ENCODE peak calls at places on chromosomes 1 and 21, in ten cellular contexts. One of them, this sample, is unnamed. For H3K27me3, the result is how much of the 10 kb centered on the place peaks cover.

GRCh38 chr1:172914517-172915144 is 136.1 kb downstream of the TNFSF18 start:
- DNase-seq in H7: no peak
- DNase-seq in GM12878: no peak
- DNase-seq in BE2C: no peak
- DNase-seq in endodermal cell: no peak
- DNase-seq in mammary epithelial cell: no peak
- DNase-seq in tibial nerve: no peak
- DNase-seq in bronchial epithelial cell: no peak
- DNase-seq in BJ: peak
- DNase-seq in aorta: no peak
- DNase-seq in this sample: no peak

GRCh38 chr1:153677718-153678518 is 570 bp upstream of the NPR1 start:
- DNase-seq in H7: peak
- DNase-seq in GM12878: no peak
- DNase-seq in BE2C: peak
- DNase-seq in endodermal cell: peak
- DNase-seq in mammary epithelial cell: peak
- DNase-seq in tibial nerve: peak
- DNase-seq in bronchial epithelial cell: peak
- DNase-seq in BJ: no peak
- DNase-seq in aorta: peak
- DNase-seq in this sample: peak

GRCh38 chr1:60974524-60974923 is 107.8 kb upstream of the NFIA start:
- DNase-seq in H7: peak
- DNase-seq in GM12878: no peak
- DNase-seq in BE2C: no peak
- DNase-seq in endodermal cell: no peak
- DNase-seq in mammary epithelial cell: no peak
- DNase-seq in tibial nerve: no peak
- DNase-seq in bronchial epithelial cell: no peak
- DNase-seq in BJ: no peak
- DNase-seq in aorta: no peak
- DNase-seq in this sample: no peak

GRCh38 chr1:44237721-44238457 is 24.6 kb downstream of the DMAP1 start:
- DNase-seq in H7: peak
- DNase-seq in GM12878: no peak
- DNase-seq in BE2C: peak
- DNase-seq in endodermal cell: peak
- DNase-seq in mammary epithelial cell: no peak
- DNase-seq in tibial nerve: no peak
- DNase-seq in bronchial epithelial cell: no peak
- DNase-seq in BJ: peak
- DNase-seq in aorta: peak
- DNase-seq in this sample: no peak

GRCh38 chr21:32525282-32525681 is 60.0 kb downstream of the TCP10L start:
- DNase-seq in H7: peak
- DNase-seq in GM12878: no peak
- DNase-seq in BE2C: no peak
- DNase-seq in endodermal cell: peak
- DNase-seq in mammary epithelial cell: no peak
- DNase-seq in tibial nerve: no peak
- DNase-seq in bronchial epithelial cell: no peak
- DNase-seq in BJ: no peak
- DNase-seq in aorta: no peak
- DNase-seq in this sample: no peak

GRCh38 chr1:17904290-17904689 is 149.2 kb downstream of the ACTL8 start:
- DNase-seq in H7: no peak
- DNase-seq in GM12878: no peak
- DNase-seq in BE2C: no peak
- DNase-seq in endodermal cell: peak
- DNase-seq in mammary epithelial cell: no peak
- DNase-seq in tibial nerve: no peak
- DNase-seq in bronchial epithelial cell: no peak
- DNase-seq in BJ: no peak
- DNase-seq in aorta: no peak
- DNase-seq in this sample: no peak

GRCh38 chr1:215539803-215540575 is 27.1 kb upstream of the KCTD3 start:
- DNase-seq in H7: no peak
- DNase-seq in GM12878: no peak
- DNase-seq in BE2C: peak
- DNase-seq in endodermal cell: no peak
- DNase-seq in mammary epithelial cell: no peak
- DNase-seq in tibial nerve: peak
- DNase-seq in bronchial epithelial cell: no peak
- DNase-seq in BJ: no peak
- DNase-seq in aorta: no peak
- DNase-seq in this sample: peak

GRCh38 chr1:203219171-203219570 is 10.3 kb downstream of the CHIT1 start:
- DNase-seq in H7: no peak
- DNase-seq in GM12878: no peak
- DNase-seq in BE2C: no peak
- DNase-seq in endodermal cell: peak
- DNase-seq in mammary epithelial cell: no peak
- DNase-seq in tibial nerve: no peak
- DNase-seq in bronchial epithelial cell: no peak
- DNase-seq in BJ: no peak
- DNase-seq in aorta: no peak
- DNase-seq in this sample: no peak

GRCh38 chr1:44031051-44031899 is at the start of gene SLC6A9:
- DNase-seq in H7: peak
- DNase-seq in GM12878: no peak
- DNase-seq in BE2C: peak
- DNase-seq in endodermal cell: peak
- DNase-seq in mammary epithelial cell: peak
- DNase-seq in tibial nerve: peak
- DNase-seq in bronchial epithelial cell: peak
- DNase-seq in BJ: peak
- DNase-seq in aorta: peak
- DNase-seq in this sample: peak

GRCh38 chr1:245225267-245225666 is 70.5 kb downstream of the KIF26B start:
- DNase-seq in H7: no peak
- DNase-seq in GM12878: no peak
- DNase-seq in BE2C: no peak
- DNase-seq in endodermal cell: peak
- DNase-seq in mammary epithelial cell: no peak
- DNase-seq in tibial nerve: no peak
- DNase-seq in bronchial epithelial cell: no peak
- DNase-seq in BJ: no peak
- DNase-seq in aorta: peak
- DNase-seq in this sample: no peak

GRCh38 chr1:162832470-162832869 is 28.5 kb downstream of the CCDC190 start:
- DNase-seq in H7: no peak
- DNase-seq in GM12878: no peak
- DNase-seq in BE2C: no peak
- DNase-seq in endodermal cell: no peak
- DNase-seq in mammary epithelial cell: no peak
- DNase-seq in tibial nerve: no peak
- DNase-seq in bronchial epithelial cell: no peak
- DNase-seq in BJ: no peak
- DNase-seq in aorta: no peak
- DNase-seq in this sample: no peak

GRCh38 chr1:99726818-99727217 is 39.6 kb downstream of the FRRS1 start:
- DNase-seq in H7: no peak
- DNase-seq in GM12878: no peak
- DNase-seq in BE2C: no peak
- DNase-seq in endodermal cell: no peak
- DNase-seq in mammary epithelial cell: no peak
- DNase-seq in tibial nerve: no peak
- DNase-seq in bronchial epithelial cell: peak
- DNase-seq in BJ: no peak
- DNase-seq in aorta: no peak
- DNase-seq in this sample: no peak

GRCh38 chr1:99728494-99729235 is 37.8 kb downstream of the FRRS1 start:
- DNase-seq in H7: peak
- DNase-seq in GM12878: no peak
- DNase-seq in BE2C: peak
- DNase-seq in endodermal cell: peak
- DNase-seq in mammary epithelial cell: peak
- DNase-seq in tibial nerve: no peak
- DNase-seq in bronchial epithelial cell: peak
- DNase-seq in BJ: no peak
- DNase-seq in aorta: no peak
- DNase-seq in this sample: no peak

GRCh38 chr1:99726407-99726806 is 40.0 kb downstream of the FRRS1 start:
- DNase-seq in H7: no peak
- DNase-seq in GM12878: no peak
- DNase-seq in BE2C: no peak
- DNase-seq in endodermal cell: no peak
- DNase-seq in mammary epithelial cell: no peak
- DNase-seq in tibial nerve: no peak
- DNase-seq in bronchial epithelial cell: no peak
- DNase-seq in BJ: no peak
- DNase-seq in aorta: no peak
- DNase-seq in this sample: no peak

GRCh38 chr1:99727575-99728190 is 38.8 kb downstream of the FRRS1 start:
- DNase-seq in H7: peak
- DNase-seq in GM12878: no peak
- DNase-seq in BE2C: no peak
- DNase-seq in endodermal cell: peak
- DNase-seq in mammary epithelial cell: no peak
- DNase-seq in tibial nerve: no peak
- DNase-seq in bronchial epithelial cell: no peak
- DNase-seq in BJ: no peak
- DNase-seq in aorta: no peak
- DNase-seq in this sample: no peak

GRCh38 chr1:99725996-99726395 is 40.4 kb downstream of the FRRS1 start:
- DNase-seq in H7: no peak
- DNase-seq in GM12878: no peak
- DNase-seq in BE2C: no peak
- DNase-seq in endodermal cell: no peak
- DNase-seq in mammary epithelial cell: no peak
- DNase-seq in tibial nerve: no peak
- DNase-seq in bronchial epithelial cell: no peak
- DNase-seq in BJ: no peak
- DNase-seq in aorta: no peak
- DNase-seq in this sample: no peak
- H3K4me3 ChIP-seq in H7: no peak
- H3K4me3 ChIP-seq in GM12878: no peak
- H3K4me3 ChIP-seq in BE2C: no peak
- H3K4me3 ChIP-seq in endodermal cell: no peak
- H3K4me3 ChIP-seq in mammary epithelial cell: no peak
- H3K4me3 ChIP-seq in tibial nerve: no peak
- H3K4me3 ChIP-seq in bronchial epithelial cell: no peak
- H3K4me3 ChIP-seq in BJ: no peak
- H3K4me3 ChIP-seq in aorta: no peak
- H3K4me3 ChIP-seq in this sample: no peak

GRCh38 chr1:28883242-28883616 is 31.1 kb upstream of the EPB41 start:
- DNase-seq in H7: no peak
- DNase-seq in GM12878: no peak
- DNase-seq in BE2C: no peak
- DNase-seq in endodermal cell: no peak
- DNase-seq in mammary epithelial cell: no peak
- DNase-seq in tibial nerve: no peak
- DNase-seq in bronchial epithelial cell: no peak
- DNase-seq in BJ: no peak
- DNase-seq in aorta: no peak
- DNase-seq in this sample: no peak

GRCh38 chr1:28885982-28886730 is 28.2 kb upstream of the EPB41 start:
- DNase-seq in H7: no peak
- DNase-seq in GM12878: no peak
- DNase-seq in BE2C: no peak
- DNase-seq in endodermal cell: peak
- DNase-seq in mammary epithelial cell: no peak
- DNase-seq in tibial nerve: no peak
- DNase-seq in bronchial epithelial cell: no peak
- DNase-seq in BJ: no peak
- DNase-seq in aorta: no peak
- DNase-seq in this sample: peak

GRCh38 chr1:28878796-28879195 is 35.6 kb upstream of the EPB41 start:
- DNase-seq in H7: no peak
- DNase-seq in GM12878: no peak
- DNase-seq in BE2C: no peak
- DNase-seq in endodermal cell: no peak
- DNase-seq in mammary epithelial cell: no peak
- DNase-seq in tibial nerve: no peak
- DNase-seq in bronchial epithelial cell: peak
- DNase-seq in BJ: no peak
- DNase-seq in aorta: no peak
- DNase-seq in this sample: no peak

GRCh38 chr1:28885472-28885877 is 28.9 kb upstream of the EPB41 start:
- DNase-seq in H7: no peak
- DNase-seq in GM12878: no peak
- DNase-seq in BE2C: no peak
- DNase-seq in endodermal cell: peak
- DNase-seq in mammary epithelial cell: no peak
- DNase-seq in tibial nerve: no peak
- DNase-seq in bronchial epithelial cell: no peak
- DNase-seq in BJ: no peak
- DNase-seq in aorta: no peak
- DNase-seq in this sample: no peak

GRCh38 chr1:28882009-28882628 is 32.2 kb upstream of the EPB41 start:
- DNase-seq in H7: peak
- DNase-seq in GM12878: peak
- DNase-seq in BE2C: peak
- DNase-seq in endodermal cell: peak
- DNase-seq in mammary epithelial cell: peak
- DNase-seq in tibial nerve: peak
- DNase-seq in bronchial epithelial cell: peak
- DNase-seq in BJ: peak
- DNase-seq in aorta: peak
- DNase-seq in this sample: peak
- H3K27me3 ChIP-seq in H7: under half
- H3K27me3 ChIP-seq in GM12878: under half
- H3K27me3 ChIP-seq in BE2C: under half
- H3K27me3 ChIP-seq in endodermal cell: under half
- H3K27me3 ChIP-seq in mammary epithelial cell: under half
- H3K27me3 ChIP-seq in tibial nerve: under half
- H3K27me3 ChIP-seq in bronchial epithelial cell: under half
- H3K27me3 ChIP-seq in BJ: under half
- H3K27me3 ChIP-seq in aorta: under half
- H3K27me3 ChIP-seq in this sample: under half

GRCh38 chr1:54328117-54328636 is 78.0 kb downstream of the SSBP3 start:
- DNase-seq in H7: peak
- DNase-seq in GM12878: no peak
- DNase-seq in BE2C: no peak
- DNase-seq in endodermal cell: peak
- DNase-seq in mammary epithelial cell: no peak
- DNase-seq in tibial nerve: no peak
- DNase-seq in bronchial epithelial cell: no peak
- DNase-seq in BJ: no peak
- DNase-seq in aorta: no peak
- DNase-seq in this sample: no peak
- H3K4me3 ChIP-seq in H7: no peak
- H3K4me3 ChIP-seq in GM12878: no peak
- H3K4me3 ChIP-seq in BE2C: no peak
- H3K4me3 ChIP-seq in endodermal cell: no peak
- H3K4me3 ChIP-seq in mammary epithelial cell: no peak
- H3K4me3 ChIP-seq in tibial nerve: no peak
- H3K4me3 ChIP-seq in bronchial epithelial cell: no peak
- H3K4me3 ChIP-seq in BJ: no peak
- H3K4me3 ChIP-seq in aorta: no peak
- H3K4me3 ChIP-seq in this sample: no peak

DNA sequence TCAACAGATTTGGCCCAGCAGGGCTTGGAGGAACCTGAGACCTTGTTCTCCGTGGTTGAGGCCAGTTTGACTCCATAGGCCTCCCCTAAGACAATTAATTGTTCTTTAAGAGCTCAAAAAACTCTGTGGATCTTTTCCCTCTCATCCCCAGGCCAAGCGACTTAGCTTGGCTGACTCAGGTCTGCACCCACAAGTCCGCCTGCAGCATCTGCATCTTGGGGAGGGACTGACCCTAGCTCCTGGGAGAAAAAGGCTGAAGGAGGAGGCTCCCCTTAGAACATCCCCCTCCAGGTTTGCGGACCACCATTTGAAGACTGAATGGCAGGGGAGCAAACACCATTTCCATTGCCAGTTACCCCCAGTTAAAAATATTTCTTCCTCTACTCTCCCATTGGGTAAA is 1.5 kb upstream of the HES2 start:
- DNase-seq in H7: peak
- DNase-seq in GM12878: no peak
- DNase-seq in BE2C: no peak
- DNase-seq in endodermal cell: no peak
- DNase-seq in mammary epithelial cell: no peak
- DNase-seq in tibial nerve: no peak
- DNase-seq in bronchial epithelial cell: no peak
- DNase-seq in BJ: no peak
- DNase-seq in aorta: no peak
- DNase-seq in this sample: no peak
- H3K27me3 ChIP-seq in H7: half or more
- H3K27me3 ChIP-seq in GM12878: under half
- H3K27me3 ChIP-seq in BE2C: half or more
- H3K27me3 ChIP-seq in endodermal cell: half or more
- H3K27me3 ChIP-seq in mammary epithelial cell: under half
- H3K27me3 ChIP-seq in tibial nerve: half or more
- H3K27me3 ChIP-seq in bronchial epithelial cell: under half
- H3K27me3 ChIP-seq in BJ: half or more
- H3K27me3 ChIP-seq in aorta: under half
- H3K27me3 ChIP-seq in this sample: half or more

This sample was measured in adrenal gland.